ENCODE peak calls at places on chromosomes 11 and 22, in four cellular contexts. T, V, G and J are unnamed samples.
A peak's percentile ranks its signal among the peaks of the same experiment; 100 is the strongest.

GRCh38 chr11:67439321-67440228 is 2.1 kb upstream of the PTPRCAP start:
- DNase-seq in T (peak; percentile 53), G (no peak), V (no peak), J (no peak)

GRCh38 chr11:19493446-19493845 is 219.2 kb upstream of the NAV2 start:
- DNase-seq in V (no peak), G (no peak), T (no peak), J (no peak)

GRCh38 chr22:37824674-37825641 is 1.8 kb downstream of the GALR3 start:
- DNase-seq in T (no peak), G (no peak), V (no peak), J (peak; percentile 67)

GRCh38 chr22:45976351-45977002 is 485 bp downstream of the WNT7B start:
- DNase-seq in G (no peak), T (no peak), V (no peak), J (no peak)

GRCh38 chr11:107549253-107549953 is 16.1 kb downstream of the ALKBH8 start:
- DNase-seq in G (no peak), T (no peak), V (no peak), J (no peak)

GRCh38 chr11:91248199-91248807 is 976.3 kb upstream of the FAT3 start:
- DNase-seq in V (no peak), G (peak; percentile 25), T (peak; percentile 2), J (no peak)

GRCh38 chr22:20298803-20299735 is 20.8 kb downstream of the DGCR6L start:
- DNase-seq in T (peak; percentile 35), G (peak; percentile 73), V (peak; percentile 91), J (peak; percentile 93)

GRCh38 chr11:14075118-14075601 is 112.6 kb downstream of the SPON1 start:
- DNase-seq in T (no peak), V (peak; percentile 41), G (no peak), J (peak; percentile 58)

GRCh38 chr22:25090225-25090651 is 109.4 kb upstream of the CRYBB3 start:
- DNase-seq in V (no peak), T (no peak), G (no peak), J (no peak)

GRCh38 chr22:46267431-46268279 is at the start of gene TTC38:
- DNase-seq in V (peak; percentile 41), T (peak; percentile 87), G (peak; percentile 96), J (peak; percentile 94)

GRCh38 chr11:19814421-19814820 is 101.8 kb downstream of the NAV2 start:
- DNase-seq in T (no peak), V (no peak), G (no peak), J (no peak)

GRCh38 chr11:97454988-97455387 is 1065.2 kb downstream of the JRKL start:
- DNase-seq in V (no peak), T (no peak), G (no peak), J (no peak)

GRCh38 chr11:47187723-47188122 is 1.5 kb upstream of the PACSIN3 start:
- DNase-seq in T (no peak), G (no peak), V (no peak), J (no peak)

GRCh38 chr11:72353861-72354260 is 80.5 kb downstream of the CLPB start:
- DNase-seq in T (no peak), V (no peak), G (no peak), J (no peak)

GRCh38 chr22:38936562-38936961 is 20.8 kb upstream of the APOBEC3A start:
- DNase-seq in T (no peak), V (no peak), G (no peak), J (peak; percentile 29)

GRCh38 chr11:117026593-117027330 is 71.5 kb downstream of the SIK3 start:
- DNase-seq in G (no peak), V (no peak), T (no peak), J (no peak)

GRCh38 chr11:64348611-64349387 is 8.8 kb downstream of the CCDC88B start:
- DNase-seq in V (no peak), G (no peak), T (no peak), J (peak; percentile 45)

GRCh38 chr11:118605116-118605867 is 2.1 kb upstream of the PHLDB1 start:
- DNase-seq in T (no peak), V (no peak), G (peak; percentile 61), J (peak; percentile 62)

GRCh38 chr22:42920101-42920820 is 63.2 kb upstream of the ARFGAP3 start:
- DNase-seq in V (no peak), G (peak; percentile 56), T (no peak), J (no peak)

GRCh38 chr11:121421149-121421906 is 30.8 kb upstream of the SORL1 start:
- DNase-seq in T (no peak), V (no peak), G (no peak), J (no peak)